ENCODE peak calls at places on chromosome 19, in six cellular contexts. X, U, L, T, J and W are unnamed samples.

GRCh38 chr19:37334179-37335071 is 36.5 kb upstream of the ZNF527 start:
- DNase-seq in X (peak; percentile 27), U (peak; percentile 81), T (peak; percentile 91), J (peak; percentile 80), L (peak; percentile 92), W (no peak)

GRCh38 chr19:45476349-45476717 is 8.5 kb downstream of the FOSB start:
- DNase-seq in L (peak; percentile 59), U (no peak), J (no peak), T (no peak), X (no peak), W (no peak)

GRCh38 chr19:32287811-32288227 is 57.6 kb upstream of the ZNF507 start:
- DNase-seq in U (peak; percentile 11), X (no peak), J (peak; percentile 53), T (peak; percentile 87), L (peak; percentile 82), W (peak; percentile 65)

GRCh38 chr19:35612224-35612558 is 344 bp upstream of the HAUS5 start:
- DNase-seq in U (no peak), J (no peak), X (no peak), L (no peak), T (no peak), W (no peak)

GRCh38 chr19:41646589-41647204 is 19.8 kb upstream of the CEACAM4 start:
- DNase-seq in T (peak; percentile 71), X (no peak), J (peak; percentile 16), L (peak; percentile 17), U (peak; percentile 52), W (no peak)

GRCh38 chr19:28710278-28710677 is 502.7 kb downstream of the UQCRFS1 start:
- DNase-seq in X (peak; percentile 15), T (no peak), L (peak; percentile 81), U (peak; percentile 85), J (peak; percentile 68), W (peak; percentile 56)

GRCh38 chr19:46344363-46344762 is 2.5 kb upstream of the PPP5C start:
- DNase-seq in J (no peak), X (no peak), T (no peak), U (no peak), L (no peak), W (no peak)

GRCh38 chr19:10407102-10407501 is 3.8 kb upstream of the CDC37 start:
- DNase-seq in J (no peak), X (no peak), L (no peak), U (no peak), T (no peak), W (no peak)

GRCh38 chr19:55173186-55173716 is 6.8 kb upstream of the DNAAF3 start:
- DNase-seq in T (no peak), J (no peak), U (no peak), X (no peak), L (no peak), W (no peak)

GRCh38 chr19:47097396-47098217 is 16.0 kb downstream of the ZC3H4 start:
- DNase-seq in U (no peak), T (no peak), J (no peak), X (no peak), L (no peak), W (no peak)